ENCODE peak calls at places on chromosomes 16 and 17, in six cellular contexts. B, N, C, F, P and I are unnamed samples. For H3K4me1, the result is how much of the 10 kb centered on the place peaks cover.

GRCh38 chr16:15858921-15859668 is 2.3 kb upstream of the MYH11 start:
- DNase-seq in F (no peak), B (no peak), C (no peak), N (no peak), P (no peak), I (no peak)

GRCh38 chr17:55089955-55090573 is 121.5 kb downstream of the STXBP4 start:
- DNase-seq in P (no peak), C (no peak), B (no peak), N (no peak), F (no peak), I (no peak)

GRCh38 chr16:50581830-50582229 is 33.6 kb downstream of the NKD1 start:
- DNase-seq in F (peak), P (no peak), C (no peak), N (no peak), B (no peak), I (no peak)

GRCh38 chr16:12992066-12992465 is 90.7 kb downstream of the SHISA9 start:
- DNase-seq in F (no peak), B (no peak), P (no peak), N (no peak), C (no peak), I (no peak)

GRCh38 chr17:8857919-8858318 is 9.6 kb downstream of the PIK3R6 start:
- DNase-seq in N (peak), P (no peak), B (no peak), C (no peak), F (peak), I (no peak)

GRCh38 chr17:70074236-70074830 is 692 bp upstream of the KCNJ16 start:
- DNase-seq in N (no peak), F (no peak), C (no peak), B (no peak), P (no peak), I (no peak)

GRCh38 chr16:51420247-51420646 is 269.2 kb upstream of the SALL1 start:
- DNase-seq in F (no peak), N (no peak), P (no peak), C (no peak), B (no peak), I (no peak)

GRCh38 chr17:64278614-64279013 is 15.6 kb upstream of the TEX2 start:
- DNase-seq in P (no peak), F (no peak), B (no peak), C (no peak), N (no peak), I (no peak)

GRCh38 chr17:7587831-7588230 is 2.1 kb downstream of the SOX15 start:
- DNase-seq in N (no peak), B (no peak), F (no peak), C (no peak), P (no peak), I (no peak)

GRCh38 chr17:4577386-4577993 is 6.8 kb upstream of the SMTNL2 start:
- DNase-seq in P (no peak), F (no peak), C (no peak), N (no peak), B (no peak), I (no peak)
- H3K27ac ChIP-seq in P (no peak), F (no peak), C (no peak), N (no peak), B (no peak), I (no peak)

GRCh38 chr16:18789515-18789849 is 652 bp downstream of the RPS15A start:
- DNase-seq in C (no peak), N (no peak), P (no peak), F (no peak), B (no peak), I (no peak)
- H3K4me1 ChIP-seq in C (under half), N (under half), P (under half), F (under half), B (under half), I (under half)

GRCh38 chr16:54493594-54493993 is 207.0 kb upstream of the IRX3 start:
- DNase-seq in F (no peak), B (no peak), C (no peak), N (no peak), P (no peak), I (no peak)
- H3K4me3 ChIP-seq in F (no peak), B (no peak), C (no peak), N (no peak), P (no peak), I (no peak)

DNA sequence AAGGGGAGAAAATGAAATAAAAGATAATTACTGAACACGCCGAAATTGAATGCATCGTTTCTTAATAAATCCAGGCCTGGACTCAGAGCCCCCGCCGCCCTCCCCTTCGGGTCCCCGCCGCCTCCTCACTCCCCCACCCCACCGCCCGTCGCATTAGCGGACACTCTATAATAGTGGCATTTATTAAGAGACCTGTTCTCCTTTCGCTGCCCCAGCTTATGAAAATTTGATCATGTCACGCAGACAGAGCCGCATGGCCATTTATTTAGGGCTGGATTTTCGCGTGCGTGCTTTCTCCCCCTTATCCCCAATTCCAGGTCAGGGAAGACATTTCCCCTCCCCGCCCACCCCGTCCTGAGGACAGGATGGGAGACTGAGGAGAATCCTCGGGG is 6.3 kb upstream of the HOXB2 start:
- DNase-seq in C (no peak), N (no peak), F (no peak), P (no peak), B (no peak), I (no peak)
- H3K27ac ChIP-seq in C (no peak), N (no peak), F (no peak), P (no peak), B (no peak), I (peak)

DNA sequence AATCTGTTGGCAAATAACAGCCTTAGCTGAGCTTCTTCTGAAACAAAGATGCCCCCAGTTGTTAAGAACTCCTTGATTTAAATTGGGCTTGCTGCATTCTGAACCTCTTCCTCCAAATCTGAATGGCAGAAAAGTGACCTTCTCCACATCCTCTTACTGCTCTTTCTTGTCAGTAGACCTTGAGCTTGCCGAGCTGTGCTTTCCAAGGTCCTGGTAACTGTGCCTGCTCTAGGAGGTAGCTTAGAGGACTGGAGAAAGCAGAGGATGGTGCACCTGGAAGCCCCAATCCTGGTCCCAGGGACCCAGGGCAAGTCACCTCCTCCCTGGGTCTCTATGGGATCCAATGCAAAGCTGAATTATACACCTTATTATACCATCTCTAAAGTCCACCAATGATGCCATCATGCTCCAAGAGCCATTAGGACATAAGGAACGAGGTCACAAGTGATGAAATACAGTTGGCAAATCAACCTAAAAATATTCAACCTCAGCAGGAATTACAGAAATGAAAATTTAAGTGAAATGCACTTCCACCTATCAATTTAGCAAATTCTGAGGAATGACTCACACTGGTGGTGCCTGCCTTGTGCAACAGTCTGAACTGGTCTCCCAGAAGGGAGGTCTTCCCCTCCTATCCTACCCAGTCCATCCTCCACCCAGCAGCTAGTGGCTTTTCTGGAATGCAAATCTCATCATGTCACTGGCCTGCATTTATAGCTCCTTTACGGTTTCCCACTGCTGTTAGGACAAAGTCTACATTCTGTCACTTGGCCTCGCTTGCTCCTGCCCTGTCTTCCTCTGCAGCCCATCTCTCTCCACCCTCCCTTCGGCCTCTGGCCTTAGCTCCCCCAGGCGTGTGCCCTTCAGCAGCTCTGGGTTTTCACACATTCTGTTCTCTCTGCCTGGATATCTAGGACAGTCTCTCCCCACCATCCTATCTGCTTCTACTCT is 36.6 kb downstream of the TOM1L2 start:
- DNase-seq in N (no peak), B (no peak), F (peak), C (peak), P (no peak), I (no peak)
- H3K4me1 ChIP-seq in N (under half), B (under half), F (under half), C (under half), P (under half), I (under half)

GRCh38 chr16:68892214-68892613 is 48.9 kb downstream of the TANGO6 start:
- DNase-seq in B (no peak), C (no peak), N (no peak), P (no peak), F (no peak), I (no peak)
- H3K4me3 ChIP-seq in B (no peak), C (no peak), N (no peak), P (no peak), F (no peak), I (no peak)

GRCh38 chr17:46037722-46038255 is 38.7 kb downstream of the STH start:
- DNase-seq in N (no peak), C (no peak), F (no peak), B (no peak), P (no peak), I (no peak)
- H3K27ac ChIP-seq in N (no peak), C (peak), F (no peak), B (no peak), P (no peak), I (no peak)

GRCh38 chr17:56718515-56718914 is 115.2 kb downstream of the C17orf67 start:
- DNase-seq in N (no peak), B (no peak), C (no peak), F (no peak), P (no peak), I (no peak)
- H3K4me1 ChIP-seq in N (under half), B (under half), C (under half), F (under half), P (under half), I (under half)

GRCh38 chr16:26749072-26749471 is 317.7 kb upstream of the C16orf82 start:
- DNase-seq in N (no peak), P (peak), C (no peak), B (no peak), F (no peak), I (no peak)

GRCh38 chr16:26756633-26757032 is 310.1 kb upstream of the C16orf82 start:
- DNase-seq in P (no peak), N (no peak), C (no peak), B (no peak), F (no peak), I (no peak)

GRCh38 chr16:26752166-26752565 is 314.6 kb upstream of the C16orf82 start:
- DNase-seq in C (no peak), N (no peak), F (no peak), B (no peak), P (no peak), I (no peak)
- H3K4me3 ChIP-seq in C (no peak), N (no peak), F (no peak), B (no peak), P (no peak), I (no peak)

DNA sequence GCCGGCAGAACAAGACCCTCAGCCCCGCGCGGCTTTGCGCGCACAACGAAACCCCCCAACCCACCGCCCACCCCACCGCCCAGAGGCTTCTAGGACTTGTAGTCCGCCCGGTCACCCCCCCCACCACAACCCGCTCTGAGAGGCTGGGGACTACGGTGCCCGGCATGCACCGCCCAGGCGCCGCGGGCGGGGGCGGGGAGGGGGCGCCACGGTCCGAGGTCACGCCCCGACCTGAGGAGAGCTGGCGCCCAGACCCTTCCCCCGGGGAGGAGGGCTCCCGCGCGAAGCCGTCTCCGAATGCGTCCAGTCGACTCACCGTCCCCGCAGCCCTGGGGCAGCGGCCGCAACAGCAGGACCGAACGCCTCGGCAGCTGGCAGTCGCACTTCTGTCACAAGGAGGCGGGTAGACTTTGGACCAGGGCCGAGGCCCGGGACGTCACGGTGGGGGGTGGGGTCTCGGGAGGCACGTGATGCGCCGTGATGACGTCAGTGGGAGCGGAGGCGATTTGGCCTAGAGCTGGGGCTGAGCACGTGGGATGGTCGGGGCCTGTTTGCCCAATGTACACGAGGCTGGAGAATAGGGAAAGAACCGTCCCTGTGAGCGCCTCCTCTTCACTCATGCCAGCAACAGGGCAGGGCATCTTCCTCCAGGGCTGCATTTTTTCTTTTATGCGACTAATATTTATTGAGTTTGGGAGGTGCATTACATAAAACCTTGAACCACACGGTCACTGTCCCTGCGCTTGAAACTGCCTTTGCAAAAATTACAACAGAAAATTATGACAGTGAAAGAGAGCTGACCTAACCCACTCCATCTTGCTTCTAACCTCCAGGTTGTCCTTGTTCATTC is at the start of gene CDIP1:
- DNase-seq in C (peak), B (peak), F (peak), P (peak), N (peak), I (peak)
- H3K27ac ChIP-seq in C (peak), B (peak), F (peak), P (peak), N (peak), I (peak)